ENCODE peak calls at places on chromosomes 12 and 14, in four cellular contexts. Z is testis, I is A549, N is tibial nerve. L is an unnamed sample.

GRCh38 chr12:80441921-80442320 is 2.1 kb upstream of the PTPRQ start:
- DNase-seq in I (no peak), N (no peak), Z (no peak), L (no peak)

GRCh38 chr14:34053666-34054065 is 102.8 kb upstream of the EGLN3 start:
- DNase-seq in N (peak; percentile 21), I (no peak), Z (peak; percentile 41), L (no peak)

GRCh38 chr12:69935651-69936100 is 110.6 kb downstream of the MYRFL start:
- DNase-seq in Z (no peak), N (no peak), I (no peak), L (no peak)

GRCh38 chr14:104114421-104115130 is 23.8 kb upstream of the KIF26A start:
- DNase-seq in I (no peak), Z (no peak), N (no peak), L (no peak)

GRCh38 chr12:24425601-24425970 is 476.1 kb upstream of the SOX5 start:
- DNase-seq in Z (no peak), N (no peak), I (no peak), L (no peak)

GRCh38 chr12:102799229-102799628 is 117.8 kb downstream of the PAH start:
- DNase-seq in I (no peak), Z (no peak), N (no peak), L (no peak)

GRCh38 chr12:64670856-64671639 is 60.8 kb downstream of the RASSF3 start:
- DNase-seq in Z (no peak), N (no peak), I (no peak), L (no peak)

GRCh38 chr14:89086060-89086382 is 261.6 kb downstream of the TTC8 start:
- DNase-seq in I (no peak), N (no peak), Z (no peak), L (no peak)

GRCh38 chr12:71589478-71589881 is 74.2 kb downstream of the ZFC3H1 start:
- DNase-seq in N (no peak), Z (no peak), I (no peak), L (no peak)

GRCh38 chr12:15322164-15323054 is at the start of gene PTPRO:
- DNase-seq in Z (peak; percentile 14), I (no peak), N (no peak), L (no peak)

GRCh38 chr12:131865196-131865875 is 29.1 kb upstream of the ULK1 start:
- DNase-seq in I (peak; percentile 96), N (no peak), Z (no peak), L (no peak)

GRCh38 chr12:75564398-75564797 is 53.0 kb upstream of the KRR1 start:
- DNase-seq in Z (no peak), N (no peak), I (no peak), L (no peak)

GRCh38 chr14:94227029-94227428 is 52.9 kb downstream of the PPP4R4 start:
- DNase-seq in Z (no peak), I (no peak), N (no peak), L (no peak)

GRCh38 chr12:89343127-89343526 is 9.2 kb downstream of the DUSP6 start:
- DNase-seq in I (no peak), Z (no peak), N (peak; percentile 29), L (no peak)

GRCh38 chr12:59649203-59649602 is 53.4 kb downstream of the SLC16A7 start:
- DNase-seq in I (no peak), N (no peak), Z (no peak), L (no peak)

GRCh38 chr14:103611215-103611614 is 17.8 kb upstream of the KLC1 start:
- DNase-seq in Z (no peak), I (no peak), N (no peak), L (no peak)

GRCh38 chr12:117076410-117077372 is 22.5 kb downstream of the TESC start:
- DNase-seq in Z (no peak), N (no peak), I (no peak), L (no peak)

GRCh38 chr12:75661927-75662326 is 150.5 kb upstream of the KRR1 start:
- DNase-seq in I (no peak), Z (no peak), N (no peak), L (no peak)

GRCh38 chr12:55850893-55851292 is 8.2 kb upstream of the MMP19 start:
- DNase-seq in I (no peak), Z (no peak), N (no peak), L (no peak)

GRCh38 chr12:3224530-3224903 is 147.3 kb downstream of the TSPAN9 start:
- DNase-seq in I (no peak), Z (no peak), N (no peak), L (no peak)

GRCh38 chr12:57236925-57237652 is 7.6 kb downstream of the SHMT2 start:
- DNase-seq in Z (no peak), N (no peak), I (no peak), L (no peak)

GRCh38 chr12:127389923-127390322 is 877.0 kb upstream of the TMEM132C start:
- DNase-seq in I (no peak), Z (peak; percentile 21), N (no peak), L (no peak)

GRCh38 chr14:24430143-24430681 is 458 bp downstream of the KHNYN start:
- DNase-seq in Z (peak; percentile 87), I (peak; percentile 74), N (peak; percentile 63), L (no peak)

GRCh38 chr14:80403036-80403435 is 191.7 kb upstream of the DIO2 start:
- DNase-seq in I (no peak), Z (no peak), N (no peak), L (no peak)

GRCh38 chr14:93033983-93034670 is 81.6 kb downstream of the ITPK1 start:
- DNase-seq in Z (no peak), N (no peak), I (no peak), L (no peak)

GRCh38 chr12:76720068-76720467 is 43.8 kb upstream of the ZDHHC17 start:
- DNase-seq in I (no peak), N (no peak), Z (no peak), L (no peak)

GRCh38 chr14:94136575-94137331 is 7.3 kb upstream of the IFI27L2 start:
- DNase-seq in I (peak; percentile 74), Z (peak; percentile 97), N (peak; percentile 88), L (no peak)

GRCh38 chr14:74988131-74988530 is 14.6 kb upstream of the EIF2B2 start:
- DNase-seq in Z (no peak), N (no peak), I (peak; percentile 27), L (no peak)

GRCh38 chr12:4978737-4979136 is 64.9 kb upstream of the KCNA5 start:
- DNase-seq in I (no peak), Z (no peak), N (no peak), L (no peak)

GRCh38 chr14:73788871-73789590 is 62.6 kb upstream of the PTGR2 start:
- DNase-seq in Z (no peak), N (no peak), I (no peak), L (no peak)

GRCh38 chr14:92728781-92729364 is 19.6 kb downstream of the LGMN start:
- DNase-seq in N (no peak), I (no peak), Z (peak; percentile 56), L (no peak)

GRCh38 chr14:30966415-30967363 is 58.8 kb upstream of the AP4S1 start:
- DNase-seq in Z (no peak), I (peak; percentile 23), N (no peak), L (no peak)

GRCh38 chr14:100846309-100846859 is 20.5 kb downstream of the MEG3 start:
- DNase-seq in Z (no peak), N (no peak), I (no peak), L (no peak)

GRCh38 chr12:51855586-51856428 is 7.3 kb upstream of the FIGNL2 start:
- DNase-seq in I (peak; percentile 28), Z (peak; percentile 48), N (peak; percentile 48), L (no peak)

GRCh38 chr12:5242440-5242839 is 189.5 kb upstream of the NTF3 start:
- DNase-seq in I (no peak), N (no peak), Z (no peak), L (no peak)

GRCh38 chr12:644818-645552 is 18.3 kb downstream of the NINJ2 start:
- DNase-seq in Z (peak; percentile 76), N (no peak), I (no peak), L (no peak)

GRCh38 chr12:643478-644292 is 19.6 kb downstream of the NINJ2 start:
- DNase-seq in N (no peak), I (no peak), Z (peak; percentile 29), L (no peak)

GRCh38 chr12:645563-646071 is 17.6 kb downstream of the NINJ2 start:
- DNase-seq in I (no peak), N (no peak), Z (peak; percentile 93), L (no peak)

GRCh38 chr12:644293-644639 is 19.0 kb downstream of the NINJ2 start:
- DNase-seq in N (no peak), I (no peak), Z (no peak), L (no peak)

DNA sequence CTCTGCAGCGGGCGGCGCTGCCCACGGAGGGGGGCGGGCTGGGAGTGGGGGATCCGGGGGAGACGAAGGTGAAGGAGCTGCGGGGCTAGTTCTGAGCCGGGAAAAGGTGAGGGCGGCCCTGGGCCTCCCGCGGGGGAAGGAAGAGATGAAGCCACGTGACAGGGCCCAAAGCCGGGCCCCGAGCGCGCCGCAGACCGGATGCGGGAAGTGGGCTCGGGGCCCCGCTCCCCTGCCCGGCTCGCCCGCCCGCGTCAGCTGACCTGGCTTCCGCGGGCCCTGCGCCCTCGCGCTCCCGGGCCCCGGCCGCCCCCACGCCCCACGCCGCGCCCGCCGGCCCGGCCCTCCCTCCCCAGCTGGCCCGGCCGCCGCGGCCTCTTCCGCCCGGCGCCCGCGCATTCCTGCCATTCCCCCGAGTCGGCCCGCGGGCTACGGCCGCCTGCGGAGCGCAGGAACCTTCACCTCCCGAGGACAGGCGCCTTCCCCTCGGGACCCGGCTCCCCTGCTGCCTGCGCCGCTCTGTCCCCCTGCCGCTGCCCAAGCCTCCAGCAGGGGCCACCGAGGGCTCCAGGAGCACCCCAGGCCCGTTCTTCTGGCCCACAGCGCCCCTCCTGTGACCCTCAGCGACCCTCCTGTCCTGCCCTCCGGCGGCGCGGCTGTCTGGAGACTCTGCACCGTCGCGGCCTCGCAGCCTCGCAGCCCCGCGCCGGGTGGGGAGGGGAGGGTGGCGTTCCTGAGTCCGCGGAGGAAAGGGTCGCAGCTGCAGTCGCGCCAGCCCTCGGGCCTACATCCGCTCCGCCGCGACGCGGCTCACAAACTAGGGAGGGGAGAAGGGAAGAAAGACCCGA is 20.4 kb downstream of the NINJ2 start:
- DNase-seq in I (peak; percentile 82), N (no peak), Z (peak; percentile 80), L (no peak)
- TF ChIP-seq POLR2A in I (peak; percentile 24), N (no peak), Z (no peak), L (peak; percentile 83)

GRCh38 chr14:90274808-90275454 is 18.6 kb downstream of the PSMC1 start:
- DNase-seq in N (no peak), Z (peak; percentile 14), I (no peak), L (no peak)
- TF ChIP-seq POLR2A in N (no peak), Z (no peak), I (no peak), L (no peak)

GRCh38 chr14:68797180-68797670 is 4.4 kb upstream of the ZFP36L1 start:
- DNase-seq in N (no peak), I (no peak), Z (peak; percentile 11), L (no peak)
- TF ChIP-seq POLR2A in N (no peak), I (no peak), Z (no peak), L (no peak)

GRCh38 chr12:53699673-53700015 is 23.8 kb upstream of the ATP5MC2 start:
- DNase-seq in Z (no peak), N (no peak), I (no peak), L (no peak)

GRCh38 chr12:53698948-53699672 is 23.2 kb upstream of the ATP5MC2 start:
- DNase-seq in I (no peak), N (no peak), Z (no peak), L (no peak)

GRCh38 chr12:53701518-53702264 is 25.6 kb downstream of the CALCOCO1 start:
- DNase-seq in N (peak; percentile 67), I (peak; percentile 84), Z (peak; percentile 87), L (peak; percentile 20)

GRCh38 chr12:53703746-53704145 is 23.5 kb downstream of the CALCOCO1 start:
- DNase-seq in I (no peak), Z (no peak), N (no peak), L (no peak)

GRCh38 chr12:53700567-53700966 is 24.7 kb upstream of the ATP5MC2 start:
- DNase-seq in N (no peak), Z (no peak), I (no peak), L (no peak)
- TF ChIP-seq POLR2A in N (no peak), Z (no peak), I (no peak), L (no peak)